ENCODE peak calls at places on chromosomes 1 and 21, in ten cellular contexts. J, L, A, Z, O, I, X, S, M and C are unnamed samples.

GRCh38 chr1:201471772-201472171 is 2.8 kb upstream of the PHLDA3 start:
- DNase-seq in M (no peak), S (no peak), I (no peak), A (no peak), L (peak), J (no peak), X (no peak), O (no peak), Z (no peak), C (peak)

GRCh38 chr1:165900576-165901380 is 73.4 kb downstream of the UCK2 start:
- DNase-seq in J (peak), L (no peak), A (no peak), X (no peak), O (peak), Z (no peak), M (no peak), I (no peak), S (peak), C (peak)

GRCh38 chr1:100710881-100711660 is 8.5 kb upstream of the VCAM1 start:
- DNase-seq in Z (no peak), X (no peak), M (no peak), A (no peak), J (no peak), I (no peak), L (peak), O (no peak), S (peak), C (peak)

GRCh38 chr1:16164821-16165364 is 9.0 kb upstream of the EPHA2 start:
- DNase-seq in X (no peak), J (no peak), S (no peak), A (no peak), I (no peak), O (no peak), M (no peak), L (no peak), Z (no peak), C (no peak)

GRCh38 chr1:8937701-8938100 is 8.0 kb upstream of the CA6 start:
- DNase-seq in M (no peak), S (no peak), Z (no peak), A (no peak), X (no peak), L (no peak), O (peak), J (no peak), I (no peak), C (no peak)

GRCh38 chr1:224559971-224560728 is 56.0 kb upstream of the CNIH3 start:
- DNase-seq in A (no peak), M (no peak), S (no peak), Z (no peak), L (peak), I (no peak), J (no peak), X (no peak), O (no peak), C (peak)

GRCh38 chr1:15343729-15344128 is 66.0 kb upstream of the EFHD2 start:
- DNase-seq in L (peak), A (no peak), M (no peak), J (peak), S (peak), O (peak), I (no peak), X (peak), Z (peak), C (no peak)

GRCh38 chr1:8009043-8010002 is 16.8 kb downstream of the ERRFI1 start:
- DNase-seq in J (no peak), L (no peak), X (no peak), A (no peak), Z (no peak), O (peak), I (no peak), M (no peak), S (peak), C (peak)

GRCh38 chr1:160971618-160972056 is 17.0 kb upstream of the ITLN2 start:
- DNase-seq in O (no peak), A (no peak), Z (no peak), S (no peak), M (no peak), X (no peak), L (no peak), I (no peak), J (no peak), C (peak)

GRCh38 chr1:89855413-89856123 is 34.7 kb downstream of the LRRC8D start:
- DNase-seq in I (no peak), S (peak), L (peak), M (no peak), J (no peak), A (no peak), X (no peak), O (peak), Z (no peak), C (peak)

GRCh38 chr1:153561401-153561985 is 4.2 kb downstream of the S100A2 start:
- DNase-seq in S (no peak), M (peak), L (no peak), J (no peak), A (no peak), X (no peak), O (no peak), I (no peak), Z (no peak), C (peak)

GRCh38 chr1:92956254-92956653 is 5.0 kb downstream of the DIPK1A start:
- DNase-seq in X (no peak), I (no peak), O (no peak), L (no peak), J (no peak), A (no peak), M (no peak), Z (no peak), S (no peak), C (no peak)

GRCh38 chr1:31669786-31670582 is 25.3 kb upstream of the PEF1 start:
- DNase-seq in L (no peak), J (peak), Z (peak), O (peak), X (peak), M (peak), A (peak), S (peak), I (peak), C (peak)

GRCh38 chr1:243849089-243850012 is 692 bp downstream of the AKT3 start:
- DNase-seq in A (peak), I (peak), J (peak), O (peak), L (peak), M (peak), S (peak), Z (peak), X (peak), C (peak)

GRCh38 chr1:242554577-242554976 is 30.1 kb upstream of the PLD5 start:
- DNase-seq in A (no peak), J (no peak), X (no peak), L (no peak), S (no peak), O (no peak), Z (no peak), I (no peak), M (no peak), C (peak)

GRCh38 chr1:59008599-59009347 is 224.9 kb upstream of the JUN start:
- DNase-seq in X (no peak), A (no peak), J (no peak), Z (no peak), L (no peak), M (no peak), S (peak), I (no peak), O (no peak), C (no peak)

GRCh38 chr1:174157157-174157806 is 2.0 kb upstream of the RABGAP1L start:
- DNase-seq in I (no peak), M (no peak), L (no peak), O (no peak), A (no peak), S (no peak), X (no peak), J (no peak), Z (no peak), C (peak)

GRCh38 chr1:224558904-224559303 is 57.2 kb upstream of the CNIH3 start:
- DNase-seq in J (no peak), L (no peak), X (no peak), Z (no peak), S (no peak), O (no peak), I (no peak), M (no peak), A (no peak), C (peak)

GRCh38 chr1:218827486-218827885 is 346.2 kb upstream of the LYPLAL1 start:
- DNase-seq in J (no peak), O (no peak), L (no peak), A (no peak), Z (no peak), M (no peak), X (no peak), I (no peak), S (no peak), C (no peak)

GRCh38 chr1:1092149-1092855 is 18.2 kb upstream of the RNF223 start:
- DNase-seq in S (no peak), A (peak), J (no peak), L (no peak), M (peak), X (no peak), O (no peak), I (peak), Z (no peak), C (no peak)

GRCh38 chr21:45467221-45467779 is 62.3 kb downstream of the COL18A1 start:
- DNase-seq in J (no peak), I (no peak), M (peak), X (no peak), S (no peak), L (no peak), O (no peak), A (peak), Z (no peak), C (peak)

GRCh38 chr1:182826892-182827291 is 12.3 kb upstream of the DHX9 start:
- DNase-seq in O (no peak), I (no peak), L (no peak), S (no peak), Z (no peak), J (no peak), M (no peak), X (no peak), A (no peak), C (no peak)

GRCh38 chr1:15123298-15123697 is 30.2 kb upstream of the TMEM51 start:
- DNase-seq in S (no peak), X (no peak), I (no peak), A (no peak), J (no peak), O (no peak), Z (no peak), M (no peak), L (no peak), C (no peak)

GRCh38 chr1:226223786-226224244 is 351 bp downstream of the MIXL1 start:
- DNase-seq in O (peak), S (peak), M (peak), A (no peak), X (peak), J (no peak), I (peak), Z (no peak), L (no peak), C (peak)

GRCh38 chr1:88061106-88061829 is 622.8 kb upstream of the PKN2 start:
- DNase-seq in I (peak), A (no peak), S (peak), Z (peak), X (peak), J (peak), O (peak), M (no peak), L (peak), C (peak)

GRCh38 chr1:38451541-38451993 is 405.0 kb upstream of the POU3F1 start:
- DNase-seq in L (no peak), A (no peak), J (peak), I (no peak), M (no peak), S (peak), Z (no peak), X (peak), O (peak), C (peak)

GRCh38 chr1:203286161-203286984 is 18.9 kb upstream of the BTG2 start:
- DNase-seq in L (no peak), A (no peak), M (peak), Z (no peak), O (no peak), I (no peak), X (peak), S (no peak), J (peak), C (peak)

GRCh38 chr1:203287109-203287893 is 18.0 kb upstream of the BTG2 start:
- DNase-seq in X (peak), L (no peak), J (peak), Z (no peak), M (peak), A (peak), S (no peak), I (no peak), O (no peak), C (no peak)

GRCh38 chr1:203288351-203288894 is 16.9 kb upstream of the BTG2 start:
- DNase-seq in J (peak), M (no peak), X (no peak), Z (no peak), A (peak), L (no peak), O (no peak), S (no peak), I (no peak), C (no peak)

GRCh38 chr1:203289281-203289981 is 15.9 kb upstream of the BTG2 start:
- DNase-seq in L (no peak), I (no peak), Z (no peak), M (peak), O (no peak), X (no peak), S (no peak), J (peak), A (peak), C (peak)

DNA sequence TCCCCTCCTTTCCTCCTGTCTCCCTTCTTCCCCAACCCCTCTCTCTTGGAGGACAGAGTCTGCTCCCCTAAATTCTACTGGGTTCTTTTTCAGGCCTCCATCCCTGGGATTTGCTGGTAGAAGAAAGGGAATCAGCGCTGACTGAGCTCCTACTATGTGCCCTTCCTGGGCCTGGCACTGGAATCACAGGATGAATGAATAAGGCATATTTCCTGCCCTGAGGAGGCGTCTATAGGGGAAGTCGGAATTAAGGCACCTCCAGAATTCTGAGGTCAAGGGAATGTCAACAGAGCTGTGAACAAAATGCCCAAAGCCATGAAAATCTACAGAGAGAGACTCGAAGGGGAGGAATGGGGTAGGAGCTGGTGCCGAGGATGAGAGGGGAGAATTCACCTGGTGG is 17.4 kb upstream of the BTG2 start:
- DNase-seq in A (no peak), Z (no peak), I (no peak), M (no peak), S (no peak), L (no peak), J (no peak), X (no peak), O (no peak), C (no peak)
- H3K4me3 ChIP-seq in A (no peak), Z (no peak), I (no peak), M (no peak), S (no peak), L (no peak), J (no peak), X (no peak), O (no peak), C (no peak)

DNA sequence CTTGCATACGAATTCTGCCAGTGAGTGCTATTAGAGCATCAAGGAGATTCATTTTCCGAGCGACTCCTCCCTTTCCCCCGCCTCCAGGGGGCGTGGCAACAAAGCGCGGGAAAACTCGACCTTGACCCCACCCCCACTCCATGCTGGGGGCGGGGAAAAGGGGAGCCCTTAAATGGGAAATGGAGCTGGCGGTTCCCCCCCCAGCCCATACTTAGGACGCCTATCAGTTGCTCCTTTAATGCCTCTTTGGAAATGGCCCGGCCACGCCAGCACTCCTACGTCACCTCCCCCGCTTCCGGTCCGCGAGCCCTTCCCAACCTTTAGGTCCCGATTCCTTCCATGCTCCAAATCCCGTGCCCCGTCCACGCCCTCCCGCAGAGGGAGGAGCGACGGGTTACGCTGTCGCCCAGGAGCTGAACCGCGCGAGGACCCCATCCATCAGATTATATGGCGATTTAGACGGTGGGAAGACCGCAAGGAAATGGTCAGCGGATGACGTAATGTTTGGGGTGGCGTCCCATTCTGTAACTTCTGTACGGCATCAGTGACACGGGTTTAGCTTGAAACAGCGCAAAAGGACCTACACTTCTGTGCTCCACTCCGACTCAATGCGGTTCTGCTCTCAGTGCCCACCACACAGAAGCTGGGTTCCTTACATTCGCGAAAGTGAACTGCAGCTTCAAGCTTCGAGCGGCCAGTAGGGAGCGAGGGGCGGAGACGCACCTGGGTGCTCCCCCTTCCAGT is 702 bp upstream of the ZNF687 start:
- DNase-seq in M (peak), S (peak), L (peak), X (peak), A (peak), O (peak), Z (peak), I (peak), J (peak), C (peak)
- TF ChIP-seq CTCF in M (peak), S (peak), L (no peak), X (no peak), A (peak), O (peak), Z (peak), I (no peak), J (peak), C (peak)

DNA sequence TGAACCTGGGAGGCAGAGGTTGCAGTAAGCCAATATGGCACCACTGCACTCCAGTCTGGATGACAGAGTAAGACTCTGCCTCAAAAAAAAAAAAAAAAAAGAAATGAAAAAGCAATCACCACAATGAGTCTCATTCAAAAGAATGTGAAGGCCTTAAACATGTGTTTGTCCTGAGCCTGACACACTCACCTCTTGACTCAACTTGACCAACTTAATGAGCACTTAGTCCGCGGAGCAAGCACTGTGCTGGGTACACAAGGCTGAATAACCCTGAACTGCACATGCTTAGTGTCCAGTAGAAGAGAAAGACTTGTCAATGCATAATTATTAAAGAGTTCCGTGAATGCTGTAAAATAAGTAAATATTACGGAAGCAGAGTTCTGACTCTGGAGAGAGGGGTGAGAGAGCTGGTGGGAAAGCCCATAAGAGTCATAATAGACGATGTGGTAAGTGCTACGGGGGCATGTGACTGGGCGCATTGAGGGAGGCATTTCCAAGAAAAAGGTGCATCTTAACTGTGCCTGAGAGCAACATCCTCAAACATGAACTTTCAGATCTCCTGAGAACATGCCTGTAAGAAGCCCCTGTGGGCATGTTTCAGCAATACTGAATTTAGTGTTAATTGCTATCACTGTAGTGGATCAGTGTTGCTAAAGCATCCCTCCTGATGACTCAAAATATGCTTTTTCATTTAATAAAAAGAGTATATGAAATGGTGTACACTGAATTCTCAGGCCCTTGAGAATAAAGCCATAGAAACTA is 27.2 kb downstream of the MCOLN2 start:
- DNase-seq in L (no peak), J (no peak), A (no peak), I (no peak), Z (no peak), M (no peak), S (no peak), O (no peak), X (no peak), C (no peak)
- H3K4me3 ChIP-seq in L (no peak), J (no peak), A (no peak), I (no peak), Z (no peak), M (no peak), S (no peak), O (no peak), X (no peak), C (no peak)

GRCh38 chr1:94186946-94187345 is 50.4 kb downstream of the ARHGAP29 start:
- DNase-seq in L (no peak), I (no peak), A (no peak), J (no peak), M (no peak), X (no peak), S (no peak), Z (no peak), O (no peak), C (no peak)
- TF ChIP-seq CTCF in L (no peak), I (no peak), A (no peak), J (no peak), M (no peak), X (no peak), S (no peak), Z (no peak), O (no peak), C (no peak)

GRCh38 chr1:187047298-187047697 is 218.5 kb downstream of the PLA2G4A start:
- DNase-seq in M (no peak), Z (no peak), S (no peak), O (no peak), A (no peak), X (no peak), I (no peak), J (no peak), L (no peak), C (no peak)
- H3K4me3 ChIP-seq in M (no peak), Z (no peak), S (no peak), O (no peak), A (no peak), X (no peak), I (no peak), J (no peak), L (no peak), C (no peak)

DNA sequence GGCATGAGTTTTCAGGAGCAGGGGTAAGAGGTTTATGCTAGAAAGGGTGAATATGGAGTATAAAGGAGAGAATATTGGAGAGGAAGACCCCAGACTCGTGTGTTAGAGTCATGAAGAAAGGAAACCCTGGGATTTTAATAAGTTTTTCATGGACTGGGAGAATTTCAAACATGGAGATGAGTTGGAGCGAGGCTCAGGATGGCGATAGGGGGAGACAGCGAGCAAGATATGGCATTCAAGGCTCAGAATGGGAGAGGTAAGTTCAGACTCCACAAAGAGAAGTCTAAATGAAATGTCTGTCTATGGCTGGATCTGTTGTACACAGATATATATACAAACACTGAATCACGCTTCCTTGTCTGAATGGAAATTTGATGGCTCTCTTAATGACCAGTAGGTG is 92.5 kb downstream of the LRRC40 start:
- DNase-seq in Z (no peak), O (no peak), I (no peak), A (no peak), J (no peak), M (no peak), S (no peak), L (no peak), X (no peak), C (no peak)
- TF ChIP-seq CTCF in Z (no peak), O (peak), I (peak), A (no peak), J (no peak), M (no peak), S (peak), L (no peak), X (peak), C (no peak)

GRCh38 chr1:211281322-211282022 is 22.3 kb downstream of the RCOR3 start:
- DNase-seq in I (no peak), J (no peak), O (peak), M (no peak), S (peak), A (no peak), X (no peak), L (no peak), Z (no peak), C (no peak)
- H3K4me3 ChIP-seq in I (no peak), J (no peak), O (no peak), M (no peak), S (no peak), A (no peak), X (no peak), L (no peak), Z (no peak), C (no peak)

GRCh38 chr1:69175078-69175477 is 392.6 kb upstream of the LRRC7 start:
- DNase-seq in J (no peak), L (no peak), O (no peak), X (no peak), A (no peak), S (no peak), Z (no peak), I (no peak), M (no peak), C (peak)
- TF ChIP-seq CTCF in J (no peak), L (no peak), O (no peak), X (no peak), A (peak), S (no peak), Z (no peak), I (no peak), M (no peak), C (no peak)